ENCODE peak calls at places on chromosome 2, in five cellular contexts. One of them, this sample, is unnamed. For H3K4me1 and H3K36me3, the result is how much of the 10 kb centered on the place peaks cover.

GRCh38 chr2:11508279-11508678 is 25.6 kb upstream of the GREB1 start:
- DNase-seq in HCT116: no peak
- DNase-seq in pancreas: no peak
- DNase-seq in effector memory CD4-positive, alpha-beta T cell: no peak
- DNase-seq in colonic mucosa: no peak
- DNase-seq in this sample: no peak

GRCh38 chr2:103667335-103667884 is 905.6 kb downstream of the TMEM182 start:
- DNase-seq in HCT116: no peak
- DNase-seq in pancreas: no peak
- DNase-seq in effector memory CD4-positive, alpha-beta T cell: no peak
- DNase-seq in colonic mucosa: no peak
- DNase-seq in this sample: no peak

GRCh38 chr2:105919826-105920225 is 175.1 kb downstream of the NCK2 start:
- DNase-seq in HCT116: peak
- DNase-seq in pancreas: no peak
- DNase-seq in effector memory CD4-positive, alpha-beta T cell: peak
- DNase-seq in colonic mucosa: peak
- DNase-seq in this sample: no peak

GRCh38 chr2:10447300-10448207 is 573 bp downstream of the ODC1 start:
- DNase-seq in HCT116: no peak
- DNase-seq in pancreas: no peak
- DNase-seq in effector memory CD4-positive, alpha-beta T cell: no peak
- DNase-seq in colonic mucosa: peak
- DNase-seq in this sample: no peak

GRCh38 chr2:186917866-186918265 is 68.9 kb upstream of the ZSWIM2 start:
- DNase-seq in HCT116: no peak
- DNase-seq in pancreas: no peak
- DNase-seq in effector memory CD4-positive, alpha-beta T cell: no peak
- DNase-seq in colonic mucosa: no peak
- DNase-seq in this sample: no peak

GRCh38 chr2:99201959-99202678 is 21.1 kb downstream of the MRPL30 start:
- DNase-seq in HCT116: no peak
- DNase-seq in pancreas: no peak
- DNase-seq in effector memory CD4-positive, alpha-beta T cell: no peak
- DNase-seq in colonic mucosa: no peak
- DNase-seq in this sample: no peak

GRCh38 chr2:46236006-46236875 is 61.0 kb upstream of the EPAS1 start:
- DNase-seq in HCT116: no peak
- DNase-seq in pancreas: no peak
- DNase-seq in effector memory CD4-positive, alpha-beta T cell: no peak
- DNase-seq in colonic mucosa: no peak
- DNase-seq in this sample: no peak

GRCh38 chr2:143717053-143717452 is 587.8 kb downstream of the ARHGAP15 start:
- DNase-seq in HCT116: no peak
- DNase-seq in pancreas: no peak
- DNase-seq in effector memory CD4-positive, alpha-beta T cell: no peak
- DNase-seq in colonic mucosa: peak
- DNase-seq in this sample: no peak

GRCh38 chr2:3628241-3628679 is 29.7 kb upstream of the ALLC start:
- DNase-seq in HCT116: no peak
- DNase-seq in pancreas: no peak
- DNase-seq in effector memory CD4-positive, alpha-beta T cell: no peak
- DNase-seq in colonic mucosa: no peak
- DNase-seq in this sample: no peak

GRCh38 chr2:172094319-172095145 is 8.2 kb downstream of the DLX2 start:
- DNase-seq in HCT116: no peak
- DNase-seq in pancreas: peak
- DNase-seq in effector memory CD4-positive, alpha-beta T cell: no peak
- DNase-seq in colonic mucosa: no peak
- DNase-seq in this sample: peak

GRCh38 chr2:64394174-64394573 is 59.8 kb upstream of the LGALSL start:
- DNase-seq in HCT116: no peak
- DNase-seq in pancreas: no peak
- DNase-seq in effector memory CD4-positive, alpha-beta T cell: no peak
- DNase-seq in colonic mucosa: peak
- DNase-seq in this sample: no peak

GRCh38 chr2:231563378-231563961 is 29.2 kb upstream of the TEX44 start:
- DNase-seq in HCT116: peak
- DNase-seq in pancreas: no peak
- DNase-seq in effector memory CD4-positive, alpha-beta T cell: no peak
- DNase-seq in colonic mucosa: peak
- DNase-seq in this sample: peak

GRCh38 chr2:109457366-109457765 is 156.4 kb downstream of the SEPTIN10 start:
- DNase-seq in HCT116: no peak
- DNase-seq in pancreas: no peak
- DNase-seq in effector memory CD4-positive, alpha-beta T cell: no peak
- DNase-seq in colonic mucosa: no peak
- DNase-seq in this sample: no peak

GRCh38 chr2:6523476-6523875 is 342.2 kb downstream of the CMPK2 start:
- DNase-seq in HCT116: no peak
- DNase-seq in pancreas: no peak
- DNase-seq in effector memory CD4-positive, alpha-beta T cell: no peak
- DNase-seq in colonic mucosa: no peak
- DNase-seq in this sample: no peak

GRCh38 chr2:96205888-96206287 is 2.7 kb downstream of the STARD7 start:
- DNase-seq in HCT116: no peak
- DNase-seq in pancreas: no peak
- DNase-seq in effector memory CD4-positive, alpha-beta T cell: no peak
- DNase-seq in colonic mucosa: no peak
- DNase-seq in this sample: no peak

GRCh38 chr2:96205238-96205637 is 3.4 kb downstream of the STARD7 start:
- DNase-seq in HCT116: no peak
- DNase-seq in pancreas: no peak
- DNase-seq in effector memory CD4-positive, alpha-beta T cell: no peak
- DNase-seq in colonic mucosa: no peak
- DNase-seq in this sample: no peak

GRCh38 chr2:96203130-96204028 is 5.2 kb downstream of the STARD7 start:
- DNase-seq in HCT116: no peak
- DNase-seq in pancreas: no peak
- DNase-seq in effector memory CD4-positive, alpha-beta T cell: no peak
- DNase-seq in colonic mucosa: no peak
- DNase-seq in this sample: no peak

GRCh38 chr2:96207073-96207777 is 1.4 kb downstream of the STARD7 start:
- DNase-seq in HCT116: no peak
- DNase-seq in pancreas: no peak
- DNase-seq in effector memory CD4-positive, alpha-beta T cell: no peak
- DNase-seq in colonic mucosa: no peak
- DNase-seq in this sample: no peak

DNA sequence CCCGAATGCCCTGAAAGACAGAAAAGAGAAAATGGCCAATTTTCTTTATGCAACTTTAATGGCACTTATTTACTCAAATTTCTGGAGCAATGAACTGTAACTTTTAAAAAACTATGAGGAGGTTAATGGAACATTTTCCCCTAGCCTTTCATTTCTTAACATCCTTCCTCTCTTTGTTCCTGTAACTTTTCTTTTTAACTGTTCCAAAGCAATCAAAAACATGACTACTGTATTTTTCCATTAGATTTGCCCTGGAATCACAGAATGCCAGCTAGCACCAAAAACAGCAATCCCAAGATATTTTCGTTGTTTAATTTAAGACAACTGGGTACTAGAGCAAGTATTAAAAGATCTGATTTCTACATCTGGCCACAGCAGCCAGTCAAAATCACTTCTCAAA is 3.8 kb downstream of the STARD7 start:
- DNase-seq in HCT116: no peak
- DNase-seq in pancreas: no peak
- DNase-seq in effector memory CD4-positive, alpha-beta T cell: no peak
- DNase-seq in colonic mucosa: no peak
- DNase-seq in this sample: no peak
- H3K4me1 ChIP-seq in HCT116: under half
- H3K4me1 ChIP-seq in pancreas: half or more
- H3K4me1 ChIP-seq in effector memory CD4-positive, alpha-beta T cell: under half
- H3K4me1 ChIP-seq in colonic mucosa: under half
- H3K4me1 ChIP-seq in this sample: under half

DNA sequence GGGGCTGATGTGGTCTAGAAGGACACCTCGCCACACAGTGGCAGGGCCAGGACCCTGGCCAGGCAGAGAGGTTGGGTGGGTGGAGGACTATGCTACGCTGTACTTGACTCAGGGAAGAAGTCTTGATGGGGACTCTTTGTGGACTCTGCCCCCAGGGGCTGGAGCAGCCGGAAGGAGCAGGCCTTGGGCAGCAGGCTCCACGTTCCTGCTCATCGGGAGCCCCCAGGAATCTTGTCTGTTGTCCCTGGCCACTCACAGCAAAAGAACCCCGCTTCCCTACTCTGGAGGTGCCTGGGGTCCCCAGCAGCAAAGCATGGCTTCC is 79.0 kb downstream of the POLR1A start:
- DNase-seq in HCT116: no peak
- DNase-seq in pancreas: no peak
- DNase-seq in effector memory CD4-positive, alpha-beta T cell: no peak
- DNase-seq in colonic mucosa: no peak
- DNase-seq in this sample: no peak
- H3K36me3 ChIP-seq in HCT116: under half
- H3K36me3 ChIP-seq in pancreas: under half
- H3K36me3 ChIP-seq in effector memory CD4-positive, alpha-beta T cell: half or more
- H3K36me3 ChIP-seq in colonic mucosa: under half
- H3K36me3 ChIP-seq in this sample: half or more

GRCh38 chr2:36566887-36567286 is 31.1 kb downstream of the FEZ2 start:
- DNase-seq in HCT116: no peak
- DNase-seq in pancreas: no peak
- DNase-seq in effector memory CD4-positive, alpha-beta T cell: no peak
- DNase-seq in colonic mucosa: no peak
- DNase-seq in this sample: no peak

GRCh38 chr2:36568533-36569246 is 29.3 kb downstream of the FEZ2 start:
- DNase-seq in HCT116: no peak
- DNase-seq in pancreas: no peak
- DNase-seq in effector memory CD4-positive, alpha-beta T cell: no peak
- DNase-seq in colonic mucosa: no peak
- DNase-seq in this sample: peak

GRCh38 chr2:36569267-36569860 is 28.6 kb downstream of the FEZ2 start:
- DNase-seq in HCT116: no peak
- DNase-seq in pancreas: no peak
- DNase-seq in effector memory CD4-positive, alpha-beta T cell: no peak
- DNase-seq in colonic mucosa: no peak
- DNase-seq in this sample: peak

GRCh38 chr2:36565712-36566111 is 32.3 kb downstream of the FEZ2 start:
- DNase-seq in HCT116: no peak
- DNase-seq in pancreas: no peak
- DNase-seq in effector memory CD4-positive, alpha-beta T cell: no peak
- DNase-seq in colonic mucosa: no peak
- DNase-seq in this sample: no peak

GRCh38 chr2:36567711-36568408 is 30.1 kb downstream of the FEZ2 start:
- DNase-seq in HCT116: no peak
- DNase-seq in pancreas: no peak
- DNase-seq in effector memory CD4-positive, alpha-beta T cell: no peak
- DNase-seq in colonic mucosa: no peak
- DNase-seq in this sample: peak
- H3K4me1 ChIP-seq in HCT116: under half
- H3K4me1 ChIP-seq in pancreas: under half
- H3K4me1 ChIP-seq in effector memory CD4-positive, alpha-beta T cell: under half
- H3K4me1 ChIP-seq in colonic mucosa: under half
- H3K4me1 ChIP-seq in this sample: half or more

GRCh38 chr2:73131807-73132206 is 19.1 kb upstream of the RAB11FIP5 start:
- DNase-seq in HCT116: no peak
- DNase-seq in pancreas: no peak
- DNase-seq in effector memory CD4-positive, alpha-beta T cell: no peak
- DNase-seq in colonic mucosa: no peak
- DNase-seq in this sample: no peak
- H3K36me3 ChIP-seq in HCT116: under half
- H3K36me3 ChIP-seq in pancreas: under half
- H3K36me3 ChIP-seq in effector memory CD4-positive, alpha-beta T cell: under half
- H3K36me3 ChIP-seq in colonic mucosa: under half
- H3K36me3 ChIP-seq in this sample: under half

GRCh38 chr2:85769236-85769986 is 15.6 kb downstream of the ATOH8 start:
- DNase-seq in HCT116: no peak
- DNase-seq in pancreas: peak
- DNase-seq in effector memory CD4-positive, alpha-beta T cell: no peak
- DNase-seq in colonic mucosa: no peak
- DNase-seq in this sample: peak
- H3K4me1 ChIP-seq in HCT116: half or more
- H3K4me1 ChIP-seq in pancreas: under half
- H3K4me1 ChIP-seq in effector memory CD4-positive, alpha-beta T cell: under half
- H3K4me1 ChIP-seq in colonic mucosa: under half
- H3K4me1 ChIP-seq in this sample: half or more

DNA sequence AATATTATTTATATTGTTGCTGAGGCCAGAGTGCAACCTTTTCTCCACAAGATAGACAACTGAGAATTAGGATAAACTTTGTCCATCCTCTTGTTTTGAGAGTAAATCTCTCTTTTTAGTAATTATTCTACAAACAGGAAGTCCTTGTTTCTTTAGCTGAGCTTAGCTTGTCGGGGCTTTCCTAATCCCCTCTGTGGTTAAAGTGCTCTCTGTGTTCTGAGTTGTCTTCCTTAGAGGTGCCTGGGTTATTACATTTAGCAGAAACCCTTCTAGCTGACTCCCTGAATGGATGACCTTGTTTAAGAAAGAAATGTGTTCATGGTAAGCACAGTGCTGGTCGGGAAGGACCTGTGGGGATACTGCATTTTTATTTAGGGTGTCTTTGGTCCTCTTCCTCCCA is 12.7 kb downstream of the USP39 start:
- DNase-seq in HCT116: no peak
- DNase-seq in pancreas: no peak
- DNase-seq in effector memory CD4-positive, alpha-beta T cell: no peak
- DNase-seq in colonic mucosa: no peak
- DNase-seq in this sample: no peak
- H3K36me3 ChIP-seq in HCT116: half or more
- H3K36me3 ChIP-seq in pancreas: under half
- H3K36me3 ChIP-seq in effector memory CD4-positive, alpha-beta T cell: half or more
- H3K36me3 ChIP-seq in colonic mucosa: under half
- H3K36me3 ChIP-seq in this sample: half or more

GRCh38 chr2:201064797-201065329 is 6.6 kb downstream of the HYCC2 start:
- DNase-seq in HCT116: no peak
- DNase-seq in pancreas: no peak
- DNase-seq in effector memory CD4-positive, alpha-beta T cell: no peak
- DNase-seq in colonic mucosa: no peak
- DNase-seq in this sample: no peak
- H3K4me1 ChIP-seq in HCT116: under half
- H3K4me1 ChIP-seq in pancreas: under half
- H3K4me1 ChIP-seq in effector memory CD4-positive, alpha-beta T cell: under half
- H3K4me1 ChIP-seq in colonic mucosa: under half
- H3K4me1 ChIP-seq in this sample: under half

DNA sequence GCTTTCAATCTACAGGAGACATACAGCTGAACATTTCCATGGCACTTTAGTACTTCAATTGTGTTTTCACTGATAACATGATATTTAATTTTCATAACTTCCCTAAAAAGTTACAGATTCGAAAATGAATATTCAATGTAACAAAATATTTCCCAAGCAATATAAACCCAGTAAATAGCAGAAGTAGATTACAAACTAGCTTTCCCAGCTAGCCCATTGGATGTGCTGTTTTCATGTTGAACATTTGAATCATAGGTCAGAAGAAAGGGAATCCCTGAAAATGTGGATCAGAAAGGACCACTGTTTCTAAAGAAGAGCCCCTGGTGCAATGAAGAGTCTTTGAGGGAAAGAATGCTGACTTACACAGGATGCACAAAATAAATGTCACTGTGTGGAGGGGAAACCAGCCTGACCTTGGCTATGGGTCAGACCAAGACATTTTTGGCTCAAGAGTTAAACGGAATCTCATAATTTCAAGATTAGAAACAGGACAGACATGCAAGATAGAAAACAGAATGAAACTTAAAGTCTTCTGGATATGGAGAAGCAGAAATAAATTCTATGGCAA is 22.4 kb downstream of the CYTIP start:
- DNase-seq in HCT116: no peak
- DNase-seq in pancreas: no peak
- DNase-seq in effector memory CD4-positive, alpha-beta T cell: no peak
- DNase-seq in colonic mucosa: no peak
- DNase-seq in this sample: no peak
- H3K36me3 ChIP-seq in HCT116: under half
- H3K36me3 ChIP-seq in pancreas: under half
- H3K36me3 ChIP-seq in effector memory CD4-positive, alpha-beta T cell: half or more
- H3K36me3 ChIP-seq in colonic mucosa: under half
- H3K36me3 ChIP-seq in this sample: under half

This sample was measured in SJSA1.